ENCODE peak calls at places on chromosome 6, in five cellular contexts. O, G, T, D and H are unnamed samples.

GRCh38 chr6:43125119-43125518 is 46.0 kb upstream of the SRF start:
- DNase-seq in O (no peak), G (no peak), T (no peak), D (no peak), H (no peak)

GRCh38 chr6:17872908-17873307 is 114.5 kb downstream of the KIF13A start:
- DNase-seq in O (no peak), G (no peak), T (no peak), D (no peak), H (no peak)

GRCh38 chr6:168527451-168528210 is 86.6 kb downstream of the SMOC2 start:
- DNase-seq in O (no peak), G (no peak), T (no peak), D (no peak), H (no peak)

GRCh38 chr6:7672066-7673062 is 53.5 kb upstream of the BMP6 start:
- DNase-seq in O (no peak), G (no peak), T (peak; percentile 59), D (no peak), H (no peak)

GRCh38 chr6:141501616-141502015 is 631.1 kb upstream of the GJE1 start:
- DNase-seq in O (no peak), G (no peak), T (no peak), D (no peak), H (no peak)

GRCh38 chr6:166411721-166412151 is 29.0 kb upstream of the MPC1 start:
- DNase-seq in O (no peak), G (no peak), T (no peak), D (no peak), H (no peak)

GRCh38 chr6:98036344-98036743 is 753.3 kb upstream of the MMS22L start:
- DNase-seq in O (no peak), G (no peak), T (peak; percentile 82), D (no peak), H (no peak)

GRCh38 chr6:139638179-139638872 is 263.9 kb upstream of the CITED2 start:
- DNase-seq in O (no peak), G (no peak), T (no peak), D (no peak), H (no peak)

GRCh38 chr6:111798281-111798725 is 74.9 kb downstream of the FYN start:
- DNase-seq in O (no peak), G (no peak), T (no peak), D (no peak), H (no peak)

GRCh38 chr6:11318835-11319813 is 86.7 kb upstream of the NEDD9 start:
- DNase-seq in O (no peak), G (no peak), T (no peak), D (no peak), H (no peak)

GRCh38 chr6:118810420-118811027 is 83.4 kb upstream of the ASF1A start:
- DNase-seq in O (peak; percentile 71), G (no peak), T (no peak), D (peak; percentile 50), H (peak; percentile 68)

GRCh38 chr6:34587325-34587724 is 31.2 kb upstream of the SPDEF start:
- DNase-seq in O (no peak), G (no peak), T (no peak), D (no peak), H (no peak)

GRCh38 chr6:47034919-47035318 is 7.2 kb downstream of the ADGRF1 start:
- DNase-seq in O (no peak), G (no peak), T (peak; percentile 28), D (no peak), H (no peak)

GRCh38 chr6:18465410-18466154 is 78.4 kb downstream of the RNF144B start:
- DNase-seq in O (no peak), G (no peak), T (no peak), D (no peak), H (no peak)

GRCh38 chr6:26199773-26200728 is 112.8 kb downstream of the HFE start:
- DNase-seq in O (no peak), G (no peak), T (no peak), D (no peak), H (no peak)

GRCh38 chr6:135870722-135871121 is 19.2 kb downstream of the PDE7B start:
- DNase-seq in O (no peak), G (no peak), T (no peak), D (no peak), H (no peak)

GRCh38 chr6:72205500-72205899 is 319.1 kb downstream of the RIMS1 start:
- DNase-seq in O (no peak), G (no peak), T (no peak), D (no peak), H (no peak)

GRCh38 chr6:41629128-41629527 is 9.1 kb upstream of the MDFI start:
- DNase-seq in O (no peak), G (no peak), T (no peak), D (no peak), H (no peak)